ENCODE peak calls at places on chromosomes 6 and 20, in nine cellular contexts. One of them, this sample, is unnamed.

GRCh38 chr6:127457444-127458064 is 1.6 kb downstream of the KIAA0408 start:
- DNase-seq in stimulated activated CD4-positive, alpha-beta T cell treated with anti-CD3 and anti-CD28 coated beads, Interleukin-15, amount 100 ng/mL, for 1 hour: no peak
- DNase-seq in HT1080: no peak
- DNase-seq in left cardiac atrium: no peak
- DNase-seq in NCI-H1436: no peak
- DNase-seq in immature natural killer cell: no peak
- DNase-seq in activated CD4-positive, alpha-beta T cell treated with anti-CD3 and anti-CD28 coated beads, Interleukin-2, amount 50 U/mL, for 1 hour: no peak
- DNase-seq in AG04450: no peak
- DNase-seq in SW 1271: no peak
- DNase-seq in this sample: no peak

GRCh38 chr20:10488436-10489053 is 53.4 kb downstream of the SLX4IP start:
- DNase-seq in HT1080: no peak
- DNase-seq in left cardiac atrium: no peak
- DNase-seq in SW 1271: no peak
- DNase-seq in AG04450: no peak
- DNase-seq in stimulated activated CD4-positive, alpha-beta T cell treated with anti-CD3 and anti-CD28 coated beads, Interleukin-15, amount 100 ng/mL, for 1 hour: no peak
- DNase-seq in NCI-H1436: no peak
- DNase-seq in activated CD4-positive, alpha-beta T cell treated with anti-CD3 and anti-CD28 coated beads, Interleukin-2, amount 50 U/mL, for 1 hour: no peak
- DNase-seq in immature natural killer cell: no peak
- DNase-seq in this sample: no peak

GRCh38 chr20:33239979-33240736 is 4.4 kb downstream of the BPIFA1 start:
- DNase-seq in HT1080: no peak
- DNase-seq in immature natural killer cell: no peak
- DNase-seq in activated CD4-positive, alpha-beta T cell treated with anti-CD3 and anti-CD28 coated beads, Interleukin-2, amount 50 U/mL, for 1 hour: no peak
- DNase-seq in AG04450: no peak
- DNase-seq in left cardiac atrium: no peak
- DNase-seq in NCI-H1436: no peak
- DNase-seq in stimulated activated CD4-positive, alpha-beta T cell treated with anti-CD3 and anti-CD28 coated beads, Interleukin-15, amount 100 ng/mL, for 1 hour: no peak
- DNase-seq in SW 1271: no peak
- DNase-seq in this sample: no peak

GRCh38 chr6:25251426-25251825 is 27.7 kb upstream of the CARMIL1 start:
- DNase-seq in immature natural killer cell: no peak
- DNase-seq in left cardiac atrium: no peak
- DNase-seq in activated CD4-positive, alpha-beta T cell treated with anti-CD3 and anti-CD28 coated beads, Interleukin-2, amount 50 U/mL, for 1 hour: no peak
- DNase-seq in stimulated activated CD4-positive, alpha-beta T cell treated with anti-CD3 and anti-CD28 coated beads, Interleukin-15, amount 100 ng/mL, for 1 hour: no peak
- DNase-seq in HT1080: no peak
- DNase-seq in NCI-H1436: no peak
- DNase-seq in AG04450: no peak
- DNase-seq in SW 1271: no peak
- DNase-seq in this sample: no peak

GRCh38 chr6:20805027-20805426 is 270.8 kb downstream of the CDKAL1 start:
- DNase-seq in AG04450: no peak
- DNase-seq in NCI-H1436: no peak
- DNase-seq in SW 1271: no peak
- DNase-seq in stimulated activated CD4-positive, alpha-beta T cell treated with anti-CD3 and anti-CD28 coated beads, Interleukin-15, amount 100 ng/mL, for 1 hour: no peak
- DNase-seq in left cardiac atrium: no peak
- DNase-seq in HT1080: no peak
- DNase-seq in activated CD4-positive, alpha-beta T cell treated with anti-CD3 and anti-CD28 coated beads, Interleukin-2, amount 50 U/mL, for 1 hour: no peak
- DNase-seq in immature natural killer cell: no peak
- DNase-seq in this sample: peak; percentile 10

GRCh38 chr6:35511980-35512379 is 716 bp downstream of the TULP1 start:
- DNase-seq in AG04450: no peak
- DNase-seq in SW 1271: no peak
- DNase-seq in NCI-H1436: no peak
- DNase-seq in HT1080: no peak
- DNase-seq in left cardiac atrium: no peak
- DNase-seq in immature natural killer cell: no peak
- DNase-seq in activated CD4-positive, alpha-beta T cell treated with anti-CD3 and anti-CD28 coated beads, Interleukin-2, amount 50 U/mL, for 1 hour: no peak
- DNase-seq in stimulated activated CD4-positive, alpha-beta T cell treated with anti-CD3 and anti-CD28 coated beads, Interleukin-15, amount 100 ng/mL, for 1 hour: no peak
- DNase-seq in this sample: peak; percentile 15

GRCh38 chr6:39072830-39073229 is 24.2 kb downstream of the GLP1R start:
- DNase-seq in HT1080: no peak
- DNase-seq in SW 1271: no peak
- DNase-seq in AG04450: no peak
- DNase-seq in activated CD4-positive, alpha-beta T cell treated with anti-CD3 and anti-CD28 coated beads, Interleukin-2, amount 50 U/mL, for 1 hour: no peak
- DNase-seq in immature natural killer cell: no peak
- DNase-seq in left cardiac atrium: no peak
- DNase-seq in stimulated activated CD4-positive, alpha-beta T cell treated with anti-CD3 and anti-CD28 coated beads, Interleukin-15, amount 100 ng/mL, for 1 hour: no peak
- DNase-seq in NCI-H1436: no peak
- DNase-seq in this sample: no peak

GRCh38 chr6:108902389-108902792 is 54.2 kb downstream of the ARMC2 start:
- DNase-seq in immature natural killer cell: no peak
- DNase-seq in activated CD4-positive, alpha-beta T cell treated with anti-CD3 and anti-CD28 coated beads, Interleukin-2, amount 50 U/mL, for 1 hour: no peak
- DNase-seq in SW 1271: no peak
- DNase-seq in left cardiac atrium: no peak
- DNase-seq in NCI-H1436: no peak
- DNase-seq in HT1080: peak; percentile 80
- DNase-seq in stimulated activated CD4-positive, alpha-beta T cell treated with anti-CD3 and anti-CD28 coated beads, Interleukin-15, amount 100 ng/mL, for 1 hour: no peak
- DNase-seq in AG04450: no peak
- DNase-seq in this sample: no peak

GRCh38 chr6:26268659-26269402 is 96.2 kb upstream of the BTN3A2 start:
- DNase-seq in immature natural killer cell: no peak
- DNase-seq in SW 1271: no peak
- DNase-seq in NCI-H1436: no peak
- DNase-seq in HT1080: peak; percentile 47
- DNase-seq in activated CD4-positive, alpha-beta T cell treated with anti-CD3 and anti-CD28 coated beads, Interleukin-2, amount 50 U/mL, for 1 hour: no peak
- DNase-seq in left cardiac atrium: no peak
- DNase-seq in AG04450: no peak
- DNase-seq in stimulated activated CD4-positive, alpha-beta T cell treated with anti-CD3 and anti-CD28 coated beads, Interleukin-15, amount 100 ng/mL, for 1 hour: no peak
- DNase-seq in this sample: no peak

GRCh38 chr6:161578478-161578877 is 304.6 kb upstream of the AGPAT4 start:
- DNase-seq in SW 1271: no peak
- DNase-seq in NCI-H1436: no peak
- DNase-seq in left cardiac atrium: no peak
- DNase-seq in immature natural killer cell: peak; percentile 19
- DNase-seq in HT1080: peak; percentile 49
- DNase-seq in activated CD4-positive, alpha-beta T cell treated with anti-CD3 and anti-CD28 coated beads, Interleukin-2, amount 50 U/mL, for 1 hour: no peak
- DNase-seq in AG04450: no peak
- DNase-seq in stimulated activated CD4-positive, alpha-beta T cell treated with anti-CD3 and anti-CD28 coated beads, Interleukin-15, amount 100 ng/mL, for 1 hour: no peak
- DNase-seq in this sample: no peak

This sample was measured in GM13977.